ENCODE peak calls at places on chromosome 6, in four cellular contexts. A is GM23248, J is NCI-H774, V is SHP77. W is an unnamed sample.
A peak's percentile ranks its signal among the peaks of the same experiment; 100 is the strongest.

GRCh38 chr6:116511424-116512131 is at the start of gene CALHM5:
- DNase-seq in V (no peak), J (no peak), A (peak; percentile 94), W (peak; percentile 4)

GRCh38 chr6:38387461-38387860 is 252.3 kb downstream of the BTBD9 start:
- DNase-seq in A (peak; percentile 23), J (no peak), V (no peak), W (no peak)

GRCh38 chr6:132797975-132798819 is at the start of gene SLC18B1:
- DNase-seq in A (peak; percentile 65), J (peak; percentile 62), V (peak; percentile 72), W (peak; percentile 58)

GRCh38 chr6:36973190-36973589 is 12.8 kb downstream of the MTCH1 start:
- DNase-seq in A (no peak), V (no peak), J (no peak), W (no peak)

GRCh38 chr6:1610497-1611321 is 994 bp downstream of the FOXC1 start:
- DNase-seq in V (no peak), A (peak; percentile 71), J (peak; percentile 18), W (no peak)

GRCh38 chr6:79057746-79058145 is 20.3 kb downstream of the PHIP start:
- DNase-seq in V (no peak), A (no peak), J (no peak), W (no peak)

GRCh38 chr6:159443521-159443920 is 249.5 kb downstream of the SOD2 start:
- DNase-seq in A (no peak), J (no peak), V (no peak), W (peak; percentile 70)

GRCh38 chr6:118632359-118632758 is 19.0 kb downstream of the CEP85L start:
- DNase-seq in A (no peak), J (no peak), V (no peak), W (no peak)

GRCh38 chr6:4581468-4582420 is 194.5 kb upstream of the CDYL start:
- DNase-seq in A (peak; percentile 84), J (no peak), V (no peak), W (no peak)

GRCh38 chr6:37130704-37131103 is 39.2 kb upstream of the PIM1 start:
- DNase-seq in A (peak; percentile 63), J (no peak), V (no peak), W (no peak)

GRCh38 chr6:82118150-82118562 is 129.4 kb downstream of the IBTK start:
- DNase-seq in A (peak; percentile 1), J (no peak), V (no peak), W (no peak)

GRCh38 chr6:87093199-87093598 is 1.7 kb downstream of the CGA start:
- DNase-seq in V (no peak), A (no peak), J (no peak), W (no peak)

W was measured in DMS 273 treated with DMSO at 0.1 percent for 48 hours.